ENCODE peak calls at places on chromosome 19, in nine cellular contexts. F is AG09319; Z is OCI-LY7; W is natural killer cell treated with Interleukin-12 subunit alpha and Interleukin-12 subunit beta and Interleukin-15 and Interleukin-18, amount 100 ng/mL, for 72 hours; E is fibroblast of pulmonary artery; N is thoracic aorta; Y is bronchial epithelial cell; C is posterior cingulate gyrus; B is left lung. T is an unnamed sample.

GRCh38 chr19:38713227-38713649 is 31.0 kb downstream of the CAPN12 start:
- DNase-seq in F (no peak), Z (no peak), W (no peak), E (no peak), N (no peak), Y (no peak), C (no peak), B (no peak), T (no peak)

GRCh38 chr19:1027953-1028902 is 1.8 kb downstream of the CNN2 start:
- DNase-seq in F (peak), Z (peak), W (no peak), E (peak), N (no peak), Y (peak), C (no peak), B (peak), T (peak)

GRCh38 chr19:16542894-16543498 is 759 bp upstream of the CHERP start:
- DNase-seq in F (no peak), Z (peak), W (no peak), E (peak), N (no peak), Y (peak), C (no peak), B (no peak), T (no peak)

GRCh38 chr19:16702123-16702522 is 17.5 kb upstream of the NWD1 start:
- DNase-seq in F (peak), Z (no peak), W (no peak), E (peak), N (no peak), Y (peak), C (no peak), B (no peak), T (peak)

GRCh38 chr19:45607071-45608029 is 5.3 kb upstream of the GPR4 start:
- DNase-seq in F (peak), Z (peak), W (peak), E (peak), N (no peak), Y (peak), C (peak), B (peak), T (no peak)

GRCh38 chr19:17103177-17103576 is 27.6 kb downstream of the MYO9B start:
- DNase-seq in F (no peak), Z (no peak), W (no peak), E (peak), N (no peak), Y (no peak), C (no peak), B (no peak), T (no peak)

GRCh38 chr19:50723735-50724521 is 764 bp downstream of the CLEC11A start:
- DNase-seq in F (no peak), Z (no peak), W (no peak), E (no peak), N (no peak), Y (no peak), C (no peak), B (no peak), T (no peak)

GRCh38 chr19:10826236-10826635 is 9.8 kb downstream of the TMED1 start:
- DNase-seq in F (no peak), Z (no peak), W (no peak), E (no peak), N (no peak), Y (no peak), C (no peak), B (peak), T (no peak)

GRCh38 chr19:45049073-45049736 is 10.4 kb downstream of the CLASRP start:
- DNase-seq in F (no peak), Z (no peak), W (no peak), E (no peak), N (no peak), Y (peak), C (no peak), B (no peak), T (no peak)

GRCh38 chr19:38319421-38320258 is at the start of gene KCNK6:
- DNase-seq in F (no peak), Z (peak), W (peak), E (peak), N (no peak), Y (peak), C (no peak), B (peak), T (no peak)